ENCODE peak calls at places on chromosomes 7 and 10, in nine cellular contexts. V is left ventricle myocardium inferior; Q is amniotic stem cell; M is central memory CD4-positive, alpha-beta T cell; X is RWPE1; S is head of caudate nucleus; A is NCI-H2029; J is stimulated activated CD4-positive, alpha-beta T cell treated with anti-CD3 and anti-CD28 coated beads, Interleukin-12 subunit alpha, Interleukin-12 subunit beta, amount 100 ng/mL, for 4 hours; I is naive B cell. D is an unnamed sample.
A peak's percentile ranks its signal among the peaks of the same experiment; 100 is the strongest.

GRCh38 chr10:15197276-15197675 is 28.8 kb upstream of the NMT2 start:
- DNase-seq in V (no peak), Q (no peak), M (no peak), X (no peak), S (no peak), A (no peak), J (no peak), I (no peak), D (no peak)

GRCh38 chr7:131787101-131787500 is 230.7 kb upstream of the PODXL start:
- DNase-seq in V (no peak), Q (no peak), M (no peak), X (no peak), S (no peak), A (no peak), J (no peak), I (no peak), D (no peak)

GRCh38 chr10:17365402-17365801 is 89.0 kb downstream of the ST8SIA6 start:
- DNase-seq in V (no peak), Q (no peak), M (no peak), X (no peak), S (no peak), A (no peak), J (no peak), I (no peak), D (no peak)

GRCh38 chr7:29557954-29558353 is 5.7 kb upstream of the PRR15 start:
- DNase-seq in V (no peak), Q (no peak), M (no peak), X (no peak), S (peak; percentile 42), A (no peak), J (no peak), I (no peak), D (peak; percentile 38)

GRCh38 chr10:113228570-113228969 is 278.5 kb downstream of the TCF7L2 start:
- DNase-seq in V (no peak), Q (peak; percentile 46), M (no peak), X (no peak), S (no peak), A (no peak), J (no peak), I (no peak), D (no peak)

GRCh38 chr7:8938036-8938435 is 504.6 kb downstream of the NXPH1 start:
- DNase-seq in V (no peak), Q (no peak), M (no peak), X (no peak), S (no peak), A (peak; percentile 79), J (no peak), I (no peak), D (no peak)

GRCh38 chr7:49483142-49483541 is 290.3 kb upstream of the VWC2 start:
- DNase-seq in V (no peak), Q (no peak), M (no peak), X (no peak), S (no peak), A (no peak), J (no peak), I (no peak), D (no peak)

GRCh38 chr10:110392860-110393732 is 88.4 kb upstream of the SMNDC1 start:
- DNase-seq in V (no peak), Q (no peak), M (no peak), X (peak; percentile 67), S (peak; percentile 36), A (no peak), J (no peak), I (no peak), D (no peak)

GRCh38 chr10:34743804-34744203 is 71.3 kb downstream of the PARD3 start:
- DNase-seq in V (peak; percentile 63), Q (no peak), M (no peak), X (peak; percentile 88), S (peak; percentile 16), A (no peak), J (no peak), I (no peak), D (peak; percentile 16)

GRCh38 chr7:87561702-87562101 is 39.0 kb downstream of the ABCB1 start:
- DNase-seq in V (no peak), Q (no peak), M (no peak), X (no peak), S (no peak), A (no peak), J (no peak), I (no peak), D (no peak)

GRCh38 chr10:11163990-11164805 is 146.5 kb downstream of the CELF2 start:
- DNase-seq in V (peak; percentile 33), Q (no peak), M (no peak), X (no peak), S (peak; percentile 52), A (no peak), J (no peak), I (no peak), D (peak; percentile 87)

GRCh38 chr10:17225823-17226222 is 2.2 kb upstream of the VIM start:
- DNase-seq in V (no peak), Q (no peak), M (no peak), X (no peak), S (no peak), A (no peak), J (no peak), I (no peak), D (no peak)

GRCh38 chr7:17599733-17600685 is 301.6 kb downstream of the AHR start:
- DNase-seq in V (no peak), Q (peak; percentile 59), M (no peak), X (peak; percentile 93), S (no peak), A (no peak), J (no peak), I (no peak), D (no peak)

GRCh38 chr7:147170341-147171012 is 1053.9 kb downstream of the CNTNAP2 start:
- DNase-seq in V (no peak), Q (no peak), M (no peak), X (no peak), S (no peak), A (no peak), J (no peak), I (no peak), D (no peak)

GRCh38 chr10:110260746-110261477 is 43.8 kb downstream of the SMNDC1 start:
- DNase-seq in V (no peak), Q (no peak), M (no peak), X (no peak), S (no peak), A (no peak), J (no peak), I (no peak), D (peak; percentile 10)

GRCh38 chr7:120550494-120551048 is 277.6 kb downstream of the KCND2 start:
- DNase-seq in V (no peak), Q (no peak), M (no peak), X (no peak), S (no peak), A (peak; percentile 14), J (no peak), I (no peak), D (no peak)

GRCh38 chr7:28674359-28674782 is 262.1 kb downstream of the CREB5 start:
- DNase-seq in V (no peak), Q (no peak), M (no peak), X (peak; percentile 68), S (no peak), A (no peak), J (no peak), I (no peak), D (no peak)

GRCh38 chr10:124071141-124071540 is 22.3 kb downstream of the CHST15 start:
- DNase-seq in V (no peak), Q (no peak), M (no peak), X (no peak), S (no peak), A (no peak), J (no peak), I (no peak), D (no peak)

GRCh38 chr7:120168066-120168465 is 104.9 kb upstream of the KCND2 start:
- DNase-seq in V (no peak), Q (no peak), M (no peak), X (no peak), S (no peak), A (no peak), J (no peak), I (no peak), D (no peak)

GRCh38 chr10:101394522-101395133 is 40.7 kb downstream of the BTRC start:
- DNase-seq in V (no peak), Q (no peak), M (no peak), X (peak; percentile 72), S (no peak), A (no peak), J (no peak), I (no peak), D (no peak)

GRCh38 chr10:43219848-43220247 is 47.0 kb downstream of the RASGEF1A start:
- DNase-seq in V (no peak), Q (no peak), M (no peak), X (no peak), S (no peak), A (no peak), J (no peak), I (no peak), D (no peak)